ENCODE peak calls at places on chromosomes 16 and 17, in ten cellular contexts. V is CD4-positive, alpha-beta T cell; J is activated CD4-positive, alpha-beta T cell treated with anti-CD3 and anti-CD28 coated beads, Interleukin-2, amount 10 ng/mL, durations not matched to agents 7 days and 5 days; O is activated T-helper 1 cell treated with anti-CD3 and anti-CD28 coated beads, Interleukin-2, amount 50 U/mL, for 16 hours; Y is AG09309; W is RWPE1; U is right cardiac atrium; B is substantia nigra; X is IMR-90; K is H1. P is an unnamed sample.

GRCh38 chr16:1532081-1532760 is 1.2 kb upstream of the TMEM204 start:
- DNase-seq in V (no peak), J (no peak), O (no peak), Y (no peak), W (no peak), U (peak; percentile 85), B (no peak), X (no peak), K (no peak), P (no peak)

GRCh38 chr16:12612598-12613101 is 191.0 kb downstream of the CPPED1 start:
- DNase-seq in V (no peak), J (no peak), O (no peak), Y (no peak), W (peak; percentile 68), U (no peak), B (no peak), X (no peak), K (no peak), P (no peak)

GRCh38 chr16:22054847-22055590 is 37.3 kb upstream of the VWA3A start:
- DNase-seq in V (no peak), J (no peak), O (no peak), Y (no peak), W (no peak), U (no peak), B (no peak), X (no peak), K (no peak), P (no peak)

GRCh38 chr16:1102921-1103648 is 7.0 kb upstream of the C1QTNF8 start:
- DNase-seq in V (peak; percentile 64), J (peak; percentile 64), O (peak; percentile 60), Y (no peak), W (peak; percentile 72), U (peak; percentile 55), B (no peak), X (no peak), K (no peak), P (peak; percentile 83)

GRCh38 chr17:79965806-79966205 is 69.9 kb downstream of the TBC1D16 start:
- DNase-seq in V (no peak), J (no peak), O (no peak), Y (no peak), W (no peak), U (no peak), B (peak; percentile 45), X (no peak), K (no peak), P (no peak)

GRCh38 chr16:67651847-67652246 is 6.9 kb downstream of the CARMIL2 start:
- DNase-seq in V (no peak), J (no peak), O (no peak), Y (no peak), W (no peak), U (no peak), B (no peak), X (no peak), K (no peak), P (no peak)

GRCh38 chr17:39605492-39606433 is 2.0 kb downstream of the NEUROD2 start:
- DNase-seq in V (no peak), J (no peak), O (no peak), Y (no peak), W (no peak), U (no peak), B (no peak), X (no peak), K (no peak), P (no peak)

GRCh38 chr17:42180922-42181850 is at the start of gene KCNH4:
- DNase-seq in V (peak; percentile 81), J (peak; percentile 93), O (peak; percentile 83), Y (peak; percentile 16), W (peak; percentile 53), U (peak; percentile 86), B (peak; percentile 60), X (peak; percentile 70), K (no peak), P (no peak)

GRCh38 chr17:12590417-12590816 is 75.3 kb upstream of the MYOCD start:
- DNase-seq in V (no peak), J (no peak), O (no peak), Y (no peak), W (no peak), U (no peak), B (no peak), X (no peak), K (no peak), P (no peak)

GRCh38 chr16:77207029-77207428 is 7.8 kb downstream of the SYCE1L start:
- DNase-seq in V (no peak), J (no peak), O (no peak), Y (no peak), W (no peak), U (no peak), B (no peak), X (no peak), K (no peak), P (no peak)

GRCh38 chr16:49548571-49548970 is 175.0 kb downstream of the C16orf78 start:
- DNase-seq in V (no peak), J (no peak), O (no peak), Y (no peak), W (no peak), U (no peak), B (no peak), X (no peak), K (no peak), P (no peak)

GRCh38 chr16:12757546-12757945 is 46.1 kb downstream of the CPPED1 start:
- DNase-seq in V (no peak), J (no peak), O (no peak), Y (no peak), W (no peak), U (no peak), B (no peak), X (no peak), K (no peak), P (no peak)

GRCh38 chr17:61393904-61394629 is 5.6 kb upstream of the TBX2 start:
- DNase-seq in V (no peak), J (no peak), O (no peak), Y (no peak), W (no peak), U (no peak), B (no peak), X (peak; percentile 81), K (no peak), P (no peak)

GRCh38 chr17:47604268-47604927 is 45.3 kb upstream of the KPNB1 start:
- DNase-seq in V (no peak), J (no peak), O (no peak), Y (no peak), W (no peak), U (peak; percentile 15), B (no peak), X (peak; percentile 85), K (no peak), P (no peak)

GRCh38 chr16:64089697-64090096 is 1032.2 kb downstream of the CDH11 start:
- DNase-seq in V (no peak), J (no peak), O (no peak), Y (no peak), W (no peak), U (no peak), B (no peak), X (peak; percentile 11), K (no peak), P (no peak)

GRCh38 chr17:82110298-82110697 is 12.3 kb upstream of the FASN start:
- DNase-seq in V (no peak), J (peak; percentile 36), O (no peak), Y (no peak), W (peak; percentile 92), U (no peak), B (no peak), X (no peak), K (no peak), P (no peak)

GRCh38 chr17:13635951-13636350 is 34.2 kb upstream of the HS3ST3A1 start:
- DNase-seq in V (no peak), J (no peak), O (no peak), Y (no peak), W (no peak), U (no peak), B (no peak), X (no peak), K (no peak), P (no peak)

GRCh38 chr16:88378836-88379693 is 3.7 kb upstream of the ZNF469 start:
- DNase-seq in V (no peak), J (no peak), O (no peak), Y (no peak), W (no peak), U (peak; percentile 7), B (no peak), X (peak; percentile 35), K (no peak), P (no peak)

GRCh38 chr16:11627822-11628457 is 40.3 kb upstream of the SNN start:
- DNase-seq in V (no peak), J (no peak), O (no peak), Y (peak; percentile 57), W (peak; percentile 97), U (peak; percentile 59), B (no peak), X (peak; percentile 60), K (no peak), P (no peak)

GRCh38 chr17:39867084-39867890 is 715 bp upstream of the ZPBP2 start:
- DNase-seq in V (peak; percentile 35), J (peak; percentile 30), O (peak; percentile 63), Y (no peak), W (no peak), U (no peak), B (no peak), X (no peak), K (no peak), P (no peak)

GRCh38 chr16:11036868-11037410 is 92.6 kb downstream of the CLEC16A start:
- DNase-seq in V (no peak), J (no peak), O (no peak), Y (no peak), W (no peak), U (no peak), B (no peak), X (no peak), K (no peak), P (no peak)

GRCh38 chr16:88356124-88356726 is 26.5 kb upstream of the ZNF469 start:
- DNase-seq in V (no peak), J (no peak), O (no peak), Y (no peak), W (no peak), U (no peak), B (no peak), X (peak; percentile 17), K (no peak), P (no peak)

P was measured in type B pancreatic cell.